ENCODE peak calls at places on chromosomes 5 and 9, in five cellular contexts. O, L, F, M and H are unnamed samples.

GRCh38 chr5:151612689-151613427 is 21.7 kb upstream of the FAT2 start:
- DNase-seq in L (no peak), O (peak), M (no peak), F (no peak), H (no peak)

GRCh38 chr9:93300175-93300572 is 116.2 kb downstream of the WNK2 start:
- DNase-seq in F (no peak), L (no peak), M (no peak), O (no peak), H (peak)

GRCh38 chr5:73694089-73694488 is 68.1 kb downstream of the ARHGEF28 start:
- DNase-seq in O (no peak), F (no peak), L (no peak), M (no peak), H (no peak)

GRCh38 chr9:37333288-37333687 is 89.2 kb upstream of the GRHPR start:
- DNase-seq in L (peak), M (no peak), F (no peak), O (no peak), H (no peak)

GRCh38 chr5:179680014-179680779 is 637 bp downstream of the CBY3 start:
- DNase-seq in L (no peak), M (no peak), F (no peak), O (no peak), H (no peak)

GRCh38 chr5:40680741-40681350 is 1.1 kb downstream of the PTGER4 start:
- DNase-seq in F (no peak), M (peak), O (no peak), L (peak), H (peak)

GRCh38 chr5:34898258-34898895 is 16.9 kb downstream of the RAD1 start:
- DNase-seq in M (no peak), O (peak), F (peak), L (peak), H (no peak)

GRCh38 chr5:65812648-65813047 is 90.6 kb downstream of the NLN start:
- DNase-seq in M (no peak), F (no peak), L (no peak), O (peak), H (no peak)

GRCh38 chr9:107316795-107317661 is 33.9 kb downstream of the RAD23B start:
- DNase-seq in M (no peak), L (no peak), O (no peak), F (no peak), H (no peak)

DNA sequence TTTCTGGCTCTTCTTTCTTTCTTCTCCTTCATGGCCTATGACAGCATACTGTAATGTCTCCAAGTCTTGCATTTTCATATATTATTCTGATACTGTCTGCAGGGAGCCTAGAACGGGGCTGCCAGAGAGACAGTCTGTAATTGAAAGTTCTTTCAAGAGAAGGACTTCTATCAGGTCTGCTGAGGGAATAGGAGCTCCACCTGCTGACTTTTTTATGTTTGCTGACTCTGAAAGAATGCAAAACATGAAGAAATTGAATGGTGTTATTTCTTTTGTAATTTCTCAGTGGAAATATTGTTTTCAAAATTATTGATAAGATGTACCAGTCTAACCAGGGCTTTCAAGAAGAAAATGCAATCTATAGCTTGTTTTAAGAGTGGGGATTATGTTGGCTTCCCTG is 121.9 kb upstream of the RFX3 start:
- DNase-seq in L (no peak), F (no peak), M (no peak), O (no peak), H (no peak)
- TF ChIP-seq CTCF in L (no peak), F (no peak), M (no peak), O (no peak), H (peak)

DNA sequence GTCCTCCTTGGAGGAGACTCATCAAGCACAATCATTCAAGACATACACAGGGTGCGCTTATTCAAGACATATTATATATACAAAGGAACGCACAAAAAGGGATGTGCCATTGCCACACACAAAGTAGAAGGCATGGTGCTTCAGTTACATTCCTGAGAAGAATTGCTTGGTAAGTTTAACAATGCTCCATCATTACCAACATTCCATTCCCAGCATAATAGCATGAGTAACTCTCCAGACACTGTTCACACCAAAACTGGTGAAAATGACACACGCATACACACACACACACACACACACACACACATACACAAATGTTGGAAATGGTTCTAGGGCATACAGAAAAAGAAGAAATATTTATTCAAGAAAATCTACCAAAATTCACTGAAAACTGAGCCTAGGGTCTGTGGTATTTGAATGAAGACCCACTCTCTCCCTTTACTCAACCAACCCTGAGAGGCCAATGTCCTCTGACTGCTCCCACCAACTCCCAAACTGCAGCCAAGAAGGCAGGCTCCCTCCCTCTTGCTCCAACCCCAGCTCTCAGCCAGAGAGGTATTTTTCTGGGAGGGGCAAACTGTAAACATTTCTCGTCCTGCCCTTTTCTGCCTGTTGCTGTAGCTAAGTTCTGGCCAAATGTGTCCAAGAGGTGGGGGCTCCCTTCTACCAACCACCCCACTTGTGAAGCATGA is 19.9 kb downstream of the UGT3A1 start:
- DNase-seq in M (no peak), F (no peak), O (no peak), L (no peak), H (no peak)
- TF ChIP-seq CTCF in M (no peak), F (no peak), O (no peak), L (no peak), H (no peak)

GRCh38 chr5:150301901-150302300 is 804 bp downstream of the ARSI start:
- DNase-seq in O (no peak), M (no peak), L (peak), F (no peak), H (peak)

GRCh38 chr5:150301170-150301505 is 1.6 kb downstream of the ARSI start:
- DNase-seq in L (no peak), O (peak), F (no peak), M (no peak), H (no peak)

GRCh38 chr5:150303660-150304411 is 1.1 kb upstream of the ARSI start:
- DNase-seq in F (no peak), O (no peak), M (no peak), L (peak), H (no peak)

GRCh38 chr5:150303070-150303595 is 428 bp upstream of the ARSI start:
- DNase-seq in L (peak), M (no peak), O (no peak), F (no peak), H (peak)

DNA sequence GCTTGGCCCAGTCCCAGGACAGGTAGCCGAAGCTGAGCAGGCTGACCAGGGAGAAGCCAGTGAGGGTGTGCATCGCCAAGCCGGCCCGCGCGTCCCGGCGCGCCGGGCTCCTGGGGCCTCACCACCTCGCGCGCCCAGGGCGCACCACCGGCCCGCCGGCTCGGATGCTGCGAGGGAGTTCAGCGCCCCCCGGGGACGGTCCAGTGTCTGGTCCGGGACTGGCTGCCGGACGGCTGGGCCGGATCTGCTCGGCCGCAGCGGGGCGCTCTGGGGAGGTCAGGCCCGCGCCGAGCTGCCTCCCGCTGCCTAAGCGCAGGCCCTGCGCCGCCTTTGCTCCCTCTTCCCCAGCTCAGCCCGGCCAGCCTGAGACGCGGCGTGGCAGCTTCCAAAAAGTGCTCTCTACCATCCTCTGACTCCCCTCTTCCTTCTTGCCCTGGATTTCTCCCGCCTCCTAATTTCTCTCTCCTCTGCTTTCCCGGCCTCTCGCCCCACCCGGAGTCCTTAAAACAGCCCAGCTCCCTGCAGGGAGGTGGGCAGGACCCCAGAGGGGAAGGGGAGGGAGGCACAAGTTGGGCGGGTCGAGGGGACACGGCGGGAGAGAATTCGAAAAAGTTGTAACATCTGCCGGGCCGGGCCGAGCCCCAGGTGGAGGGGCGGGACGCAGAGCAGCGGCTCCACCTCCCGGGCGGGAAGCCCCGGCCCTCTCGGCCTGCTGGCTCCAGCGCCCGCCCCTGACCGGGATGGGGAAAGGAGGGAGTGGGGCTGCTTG is at the start of gene ARSI:
- DNase-seq in L (peak), F (no peak), O (peak), M (no peak), H (peak)
- TF ChIP-seq CTCF in L (peak), F (peak), O (no peak), M (no peak), H (peak)

GRCh38 chr5:140169410-140169809 is 5.6 kb upstream of the CYSTM1 start:
- DNase-seq in O (peak), M (no peak), F (no peak), L (peak), H (no peak)
- TF ChIP-seq CTCF in O (peak), M (no peak), F (no peak), L (peak), H (no peak)

DNA sequence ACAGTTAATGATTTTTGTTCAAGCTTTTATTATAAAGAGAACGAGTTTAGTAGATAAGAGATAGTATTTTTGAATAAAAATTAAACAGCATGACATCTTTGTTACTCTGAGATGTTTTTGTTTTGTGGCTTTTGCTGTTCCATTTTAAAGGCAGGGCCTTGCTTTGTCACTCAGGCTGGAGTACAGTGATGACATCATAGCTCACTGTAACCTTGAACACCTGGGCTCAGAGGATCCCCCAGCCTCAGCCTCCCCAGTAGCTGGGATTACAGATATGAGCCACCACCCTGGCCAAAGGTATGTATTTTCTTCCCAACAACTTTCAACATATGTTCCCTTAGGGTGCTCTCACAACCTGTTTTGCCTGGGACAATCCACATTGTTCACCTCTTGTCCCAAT is 730.9 kb upstream of the RGMB start:
- DNase-seq in M (no peak), O (no peak), F (no peak), L (peak), H (no peak)
- TF ChIP-seq CTCF in M (no peak), O (no peak), F (no peak), L (no peak), H (no peak)

GRCh38 chr5:164958688-164959087 is 1453.3 kb downstream of the MAT2B start:
- DNase-seq in M (no peak), O (peak), F (no peak), L (no peak), H (no peak)
- TF ChIP-seq CTCF in M (no peak), O (no peak), F (peak), L (peak), H (peak)